ENCODE peak calls at places on chromosomes 16 and 17, in ten cellular contexts. One of them, this sample, is unnamed.

GRCh38 chr17:41935641-41936040 is 5.2 kb downstream of the ODAD4 start:
- DNase-seq in C1 segment of cervical spinal cord: no peak
- DNase-seq in stimulated activated CD8-positive, alpha-beta memory T cell treated with anti-CD3 and anti-CD28 coated beads, Interleukin-15, amount 100 ng/mL, for 24 hours: no peak
- DNase-seq in endothelial cell of umbilical vein: no peak
- DNase-seq in ecto neural progenitor cell: no peak
- DNase-seq in NAMALWA: no peak
- DNase-seq in Caco-2: no peak
- DNase-seq in HCEC 1CT: no peak
- DNase-seq in NCI-H460: no peak
- DNase-seq in transverse colon: no peak
- DNase-seq in this sample: no peak

GRCh38 chr17:49580981-49581644 is 5.4 kb downstream of the NXPH3 start:
- DNase-seq in C1 segment of cervical spinal cord: no peak
- DNase-seq in endothelial cell of umbilical vein: no peak
- DNase-seq in transverse colon: no peak
- DNase-seq in NAMALWA: no peak
- DNase-seq in ecto neural progenitor cell: no peak
- DNase-seq in Caco-2: peak
- DNase-seq in NCI-H460: no peak
- DNase-seq in stimulated activated CD8-positive, alpha-beta memory T cell treated with anti-CD3 and anti-CD28 coated beads, Interleukin-15, amount 100 ng/mL, for 24 hours: no peak
- DNase-seq in HCEC 1CT: no peak
- DNase-seq in this sample: no peak

GRCh38 chr17:57830880-57831279 is 19.0 kb downstream of the MRPS23 start:
- DNase-seq in stimulated activated CD8-positive, alpha-beta memory T cell treated with anti-CD3 and anti-CD28 coated beads, Interleukin-15, amount 100 ng/mL, for 24 hours: no peak
- DNase-seq in C1 segment of cervical spinal cord: no peak
- DNase-seq in endothelial cell of umbilical vein: no peak
- DNase-seq in HCEC 1CT: no peak
- DNase-seq in transverse colon: no peak
- DNase-seq in Caco-2: no peak
- DNase-seq in ecto neural progenitor cell: no peak
- DNase-seq in NCI-H460: no peak
- DNase-seq in NAMALWA: no peak
- DNase-seq in this sample: no peak

GRCh38 chr17:28657756-28658155 is 4.0 kb downstream of the SDF2 start:
- DNase-seq in endothelial cell of umbilical vein: no peak
- DNase-seq in HCEC 1CT: peak
- DNase-seq in C1 segment of cervical spinal cord: no peak
- DNase-seq in NCI-H460: no peak
- DNase-seq in stimulated activated CD8-positive, alpha-beta memory T cell treated with anti-CD3 and anti-CD28 coated beads, Interleukin-15, amount 100 ng/mL, for 24 hours: no peak
- DNase-seq in NAMALWA: no peak
- DNase-seq in ecto neural progenitor cell: no peak
- DNase-seq in transverse colon: no peak
- DNase-seq in Caco-2: no peak
- DNase-seq in this sample: no peak

GRCh38 chr17:17727111-17727659 is 45.9 kb downstream of the RAI1 start:
- DNase-seq in endothelial cell of umbilical vein: no peak
- DNase-seq in HCEC 1CT: no peak
- DNase-seq in stimulated activated CD8-positive, alpha-beta memory T cell treated with anti-CD3 and anti-CD28 coated beads, Interleukin-15, amount 100 ng/mL, for 24 hours: no peak
- DNase-seq in Caco-2: no peak
- DNase-seq in NAMALWA: no peak
- DNase-seq in C1 segment of cervical spinal cord: no peak
- DNase-seq in ecto neural progenitor cell: no peak
- DNase-seq in transverse colon: no peak
- DNase-seq in NCI-H460: no peak
- DNase-seq in this sample: no peak

GRCh38 chr17:49955157-49955556 is 13.8 kb upstream of the DLX4 start:
- DNase-seq in ecto neural progenitor cell: no peak
- DNase-seq in stimulated activated CD8-positive, alpha-beta memory T cell treated with anti-CD3 and anti-CD28 coated beads, Interleukin-15, amount 100 ng/mL, for 24 hours: no peak
- DNase-seq in NCI-H460: no peak
- DNase-seq in endothelial cell of umbilical vein: no peak
- DNase-seq in NAMALWA: no peak
- DNase-seq in HCEC 1CT: no peak
- DNase-seq in C1 segment of cervical spinal cord: no peak
- DNase-seq in transverse colon: no peak
- DNase-seq in Caco-2: no peak
- DNase-seq in this sample: no peak

GRCh38 chr17:51165680-51166197 is 472 bp upstream of the NME2 start:
- DNase-seq in transverse colon: peak
- DNase-seq in C1 segment of cervical spinal cord: no peak
- DNase-seq in HCEC 1CT: peak
- DNase-seq in Caco-2: peak
- DNase-seq in NAMALWA: peak
- DNase-seq in ecto neural progenitor cell: no peak
- DNase-seq in stimulated activated CD8-positive, alpha-beta memory T cell treated with anti-CD3 and anti-CD28 coated beads, Interleukin-15, amount 100 ng/mL, for 24 hours: no peak
- DNase-seq in endothelial cell of umbilical vein: no peak
- DNase-seq in NCI-H460: no peak
- DNase-seq in this sample: no peak

GRCh38 chr17:80889897-80890550 is 101.6 kb upstream of the CHMP6 start:
- DNase-seq in NCI-H460: no peak
- DNase-seq in stimulated activated CD8-positive, alpha-beta memory T cell treated with anti-CD3 and anti-CD28 coated beads, Interleukin-15, amount 100 ng/mL, for 24 hours: no peak
- DNase-seq in endothelial cell of umbilical vein: no peak
- DNase-seq in NAMALWA: no peak
- DNase-seq in HCEC 1CT: no peak
- DNase-seq in C1 segment of cervical spinal cord: no peak
- DNase-seq in transverse colon: no peak
- DNase-seq in ecto neural progenitor cell: no peak
- DNase-seq in Caco-2: no peak
- DNase-seq in this sample: no peak

GRCh38 chr17:17538417-17539391 is 42.5 kb upstream of the RASD1 start:
- DNase-seq in endothelial cell of umbilical vein: peak
- DNase-seq in transverse colon: peak
- DNase-seq in NCI-H460: peak
- DNase-seq in C1 segment of cervical spinal cord: no peak
- DNase-seq in stimulated activated CD8-positive, alpha-beta memory T cell treated with anti-CD3 and anti-CD28 coated beads, Interleukin-15, amount 100 ng/mL, for 24 hours: no peak
- DNase-seq in NAMALWA: no peak
- DNase-seq in Caco-2: peak
- DNase-seq in HCEC 1CT: no peak
- DNase-seq in ecto neural progenitor cell: no peak
- DNase-seq in this sample: peak

GRCh38 chr17:45149037-45149668 is 878 bp downstream of the HEXIM1 start:
- DNase-seq in ecto neural progenitor cell: peak
- DNase-seq in stimulated activated CD8-positive, alpha-beta memory T cell treated with anti-CD3 and anti-CD28 coated beads, Interleukin-15, amount 100 ng/mL, for 24 hours: no peak
- DNase-seq in NAMALWA: peak
- DNase-seq in C1 segment of cervical spinal cord: peak
- DNase-seq in endothelial cell of umbilical vein: peak
- DNase-seq in NCI-H460: peak
- DNase-seq in HCEC 1CT: peak
- DNase-seq in transverse colon: peak
- DNase-seq in Caco-2: peak
- DNase-seq in this sample: peak

GRCh38 chr17:82184761-82185160 is 27.9 kb downstream of the CCDC57 start:
- DNase-seq in C1 segment of cervical spinal cord: no peak
- DNase-seq in NCI-H460: no peak
- DNase-seq in endothelial cell of umbilical vein: no peak
- DNase-seq in stimulated activated CD8-positive, alpha-beta memory T cell treated with anti-CD3 and anti-CD28 coated beads, Interleukin-15, amount 100 ng/mL, for 24 hours: no peak
- DNase-seq in Caco-2: no peak
- DNase-seq in transverse colon: no peak
- DNase-seq in ecto neural progenitor cell: no peak
- DNase-seq in HCEC 1CT: no peak
- DNase-seq in NAMALWA: no peak
- DNase-seq in this sample: no peak

GRCh38 chr17:77281024-77281903 is 140.5 kb downstream of the SEC14L1 start:
- DNase-seq in stimulated activated CD8-positive, alpha-beta memory T cell treated with anti-CD3 and anti-CD28 coated beads, Interleukin-15, amount 100 ng/mL, for 24 hours: peak
- DNase-seq in transverse colon: peak
- DNase-seq in C1 segment of cervical spinal cord: peak
- DNase-seq in HCEC 1CT: peak
- DNase-seq in endothelial cell of umbilical vein: no peak
- DNase-seq in NAMALWA: no peak
- DNase-seq in Caco-2: peak
- DNase-seq in NCI-H460: peak
- DNase-seq in ecto neural progenitor cell: peak
- DNase-seq in this sample: peak

GRCh38 chr16:53768593-53768992 is 64.6 kb downstream of the FTO start:
- DNase-seq in endothelial cell of umbilical vein: no peak
- DNase-seq in Caco-2: no peak
- DNase-seq in NAMALWA: no peak
- DNase-seq in stimulated activated CD8-positive, alpha-beta memory T cell treated with anti-CD3 and anti-CD28 coated beads, Interleukin-15, amount 100 ng/mL, for 24 hours: no peak
- DNase-seq in C1 segment of cervical spinal cord: no peak
- DNase-seq in transverse colon: no peak
- DNase-seq in HCEC 1CT: peak
- DNase-seq in ecto neural progenitor cell: no peak
- DNase-seq in NCI-H460: peak
- DNase-seq in this sample: no peak

This sample was measured in NCI-H345.